ENCODE peak calls at places on chromosomes 6 and 20, in five cellular contexts. R is left ventricle myocardium inferior, X is GM12865, L is astrocyte of the cerebellum, I is coronary artery. S is an unnamed sample.

GRCh38 chr20:58715709-58716475 is 23.3 kb downstream of the NPEPL1 start:
- DNase-seq in X (no peak), I (peak), L (no peak), R (peak), S (no peak)

GRCh38 chr6:139099984-139100383 is 34.9 kb upstream of the HECA start:
- DNase-seq in I (no peak), X (peak), R (no peak), L (no peak), S (no peak)

GRCh38 chr20:25279403-25279802 is 31.5 kb downstream of the PYGB start:
- DNase-seq in I (no peak), L (no peak), X (no peak), R (no peak), S (no peak)

GRCh38 chr6:116971959-116972358 is 94.9 kb downstream of the RFX6 start:
- DNase-seq in R (no peak), L (peak), I (no peak), X (peak), S (peak)

GRCh38 chr20:3720068-3720467 is 7.7 kb upstream of the SIGLEC1 start:
- DNase-seq in I (no peak), R (no peak), X (no peak), L (no peak), S (no peak)

GRCh38 chr6:24865161-24865560 is 66.4 kb upstream of the ARMH2 start:
- DNase-seq in X (no peak), L (no peak), I (no peak), R (no peak), S (no peak)

GRCh38 chr20:3115190-3116107 is 30.9 kb upstream of the AVP start:
- DNase-seq in L (peak), I (no peak), R (no peak), X (peak), S (peak)

GRCh38 chr6:12369781-12370262 is 79.7 kb downstream of the EDN1 start:
- DNase-seq in I (no peak), X (peak), R (no peak), L (no peak), S (peak)

GRCh38 chr20:24949756-24950127 is 673 bp downstream of the CST7 start:
- DNase-seq in I (no peak), L (no peak), X (peak), R (no peak), S (no peak)

GRCh38 chr6:160132776-160133338 is 11.2 kb downstream of the SLC22A1 start:
- DNase-seq in R (no peak), I (peak), L (no peak), X (no peak), S (no peak)

GRCh38 chr20:25272223-25273000 is 24.5 kb downstream of the PYGB start:
- DNase-seq in L (no peak), I (no peak), R (peak), X (no peak), S (peak)

GRCh38 chr6:22079788-22080187 is 217.0 kb downstream of the PRL start:
- DNase-seq in L (peak), I (no peak), R (no peak), X (no peak), S (no peak)

GRCh38 chr6:56329296-56330050 is 82.1 kb upstream of the COL21A1 start:
- DNase-seq in R (no peak), I (no peak), X (no peak), L (peak), S (no peak)

GRCh38 chr6:55443238-55444134 is 116.2 kb downstream of the GFRAL start:
- DNase-seq in X (no peak), R (no peak), I (no peak), L (no peak), S (no peak)

GRCh38 chr20:14717124-14718004 is 380.0 kb upstream of the FLRT3 start:
- DNase-seq in R (no peak), L (no peak), X (peak), I (no peak), S (no peak)

GRCh38 chr6:146785001-146785585 is 186.3 kb downstream of the ADGB start:
- DNase-seq in L (no peak), I (no peak), X (peak), R (no peak), S (peak)

GRCh38 chr6:35203152-35203670 is 10.5 kb upstream of the SCUBE3 start:
- DNase-seq in X (no peak), I (no peak), L (no peak), R (no peak), S (no peak)

GRCh38 chr20:39909447-39909846 is 779.6 kb downstream of the MAFB start:
- DNase-seq in X (no peak), R (peak), I (no peak), L (no peak), S (peak)

GRCh38 chr6:134813146-134813545 is 136.8 kb downstream of the ALDH8A1 start:
- DNase-seq in L (no peak), R (no peak), I (no peak), X (no peak), S (no peak)

GRCh38 chr6:53313784-53314382 is 34.9 kb downstream of the ELOVL5 start:
- DNase-seq in I (no peak), R (no peak), L (no peak), X (no peak), S (peak)

GRCh38 chr6:26196846-26197683 is 109.8 kb downstream of the HFE start:
- DNase-seq in X (peak), L (peak), I (peak), R (no peak), S (peak)

GRCh38 chr6:72861059-72861458 is 239.2 kb downstream of the KCNQ5 start:
- DNase-seq in I (no peak), L (peak), R (no peak), X (no peak), S (no peak)

GRCh38 chr6:106287215-106287614 is 38.3 kb downstream of the ATG5 start:
- DNase-seq in L (no peak), X (no peak), I (no peak), R (no peak), S (no peak)

GRCh38 chr20:10922941-10923340 is 249.1 kb upstream of the JAG1 start:
- DNase-seq in X (no peak), L (peak), R (no peak), I (no peak), S (no peak)

GRCh38 chr20:20482453-20482852 is 114.5 kb downstream of the INSM1 start:
- DNase-seq in R (no peak), L (no peak), X (no peak), I (no peak), S (no peak)

DNA sequence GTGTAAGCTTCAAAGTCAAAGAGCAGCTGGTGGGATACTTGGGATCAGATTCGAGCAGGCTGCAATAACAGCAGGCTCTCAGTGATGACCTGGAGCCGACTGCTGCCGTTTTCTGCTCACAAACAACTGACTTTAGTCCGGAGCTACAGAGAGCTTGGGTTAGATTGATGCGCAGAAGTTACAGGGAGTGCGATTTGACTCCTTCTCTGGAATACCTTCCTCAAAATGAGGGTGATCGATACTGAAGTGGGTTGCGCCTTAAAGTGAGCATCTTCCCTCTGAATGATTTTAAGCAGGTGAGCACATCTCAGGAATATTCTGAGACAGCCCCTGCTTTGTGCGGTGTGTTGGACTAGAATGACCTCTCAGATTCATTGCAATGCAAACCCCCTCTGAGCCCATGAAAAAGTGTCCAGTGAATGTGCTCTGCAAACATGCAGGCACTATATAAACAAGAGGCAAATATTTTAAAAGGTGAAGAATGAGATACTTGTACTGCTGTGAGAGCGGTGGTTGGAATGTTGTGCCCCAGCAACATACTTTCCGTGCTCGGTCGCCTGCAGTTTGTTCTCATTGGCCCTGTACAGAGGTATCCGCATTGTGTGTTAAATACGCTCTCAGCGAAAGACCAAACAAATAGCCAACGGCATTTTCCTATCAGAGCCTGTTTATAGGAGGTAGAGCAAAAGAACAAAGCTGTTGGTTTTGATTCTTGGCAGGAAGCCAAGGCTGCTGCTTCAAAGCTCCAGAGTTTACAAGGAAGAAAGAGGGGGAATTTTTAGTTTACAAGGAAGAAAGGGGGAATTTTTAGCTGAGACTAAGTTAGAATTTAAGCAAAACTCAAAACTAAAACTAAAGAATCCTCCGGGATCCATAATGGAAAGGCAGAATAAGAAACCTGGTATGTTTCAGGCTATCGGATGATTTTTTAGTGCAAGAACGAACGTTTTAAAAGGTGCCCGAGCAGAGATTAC is 67.7 kb downstream of the PHACTR2 start:
- DNase-seq in L (peak), X (no peak), I (no peak), R (no peak), S (peak)
- H3K4me3 ChIP-seq in L (peak), X (no peak), I (peak), R (peak), S (no peak)

GRCh38 chr6:42168650-42169049 is 4.5 kb upstream of the GUCA1A start:
- DNase-seq in L (no peak), X (no peak), R (no peak), I (no peak), S (no peak)
- TF ChIP-seq CTCF in L (no peak), X (no peak), R (no peak), I (no peak), S (no peak)

GRCh38 chr6:71011861-71012260 is 55.0 kb upstream of the B3GAT2 start:
- DNase-seq in R (no peak), I (no peak), L (no peak), X (no peak), S (no peak)
- H3K4me3 ChIP-seq in R (no peak), I (no peak), L (no peak), X (no peak), S (no peak)

DNA sequence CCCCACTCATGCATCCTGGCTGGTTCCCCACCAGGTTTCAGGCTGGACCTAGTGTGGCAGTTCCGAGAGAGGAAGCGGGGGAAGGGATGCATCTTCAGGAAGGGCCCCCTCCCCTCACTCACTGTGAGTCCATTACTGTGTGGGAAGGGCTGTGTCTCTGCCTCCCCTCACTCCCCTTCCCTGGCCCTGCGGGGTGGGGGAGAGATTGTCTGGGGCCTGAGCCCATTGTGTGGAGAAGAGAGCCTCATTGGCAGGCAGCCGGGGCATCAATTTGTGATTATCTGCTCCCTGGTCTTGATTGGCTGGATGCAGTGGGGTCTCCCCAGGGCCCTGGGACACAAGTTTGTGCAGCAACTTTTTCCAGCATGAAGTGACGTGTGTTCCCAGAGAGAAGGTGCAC is 4.1 kb upstream of the MYT1 start:
- DNase-seq in X (no peak), I (no peak), R (no peak), L (no peak), S (no peak)
- TF ChIP-seq CTCF in X (no peak), I (no peak), R (no peak), L (no peak), S (no peak)

DNA sequence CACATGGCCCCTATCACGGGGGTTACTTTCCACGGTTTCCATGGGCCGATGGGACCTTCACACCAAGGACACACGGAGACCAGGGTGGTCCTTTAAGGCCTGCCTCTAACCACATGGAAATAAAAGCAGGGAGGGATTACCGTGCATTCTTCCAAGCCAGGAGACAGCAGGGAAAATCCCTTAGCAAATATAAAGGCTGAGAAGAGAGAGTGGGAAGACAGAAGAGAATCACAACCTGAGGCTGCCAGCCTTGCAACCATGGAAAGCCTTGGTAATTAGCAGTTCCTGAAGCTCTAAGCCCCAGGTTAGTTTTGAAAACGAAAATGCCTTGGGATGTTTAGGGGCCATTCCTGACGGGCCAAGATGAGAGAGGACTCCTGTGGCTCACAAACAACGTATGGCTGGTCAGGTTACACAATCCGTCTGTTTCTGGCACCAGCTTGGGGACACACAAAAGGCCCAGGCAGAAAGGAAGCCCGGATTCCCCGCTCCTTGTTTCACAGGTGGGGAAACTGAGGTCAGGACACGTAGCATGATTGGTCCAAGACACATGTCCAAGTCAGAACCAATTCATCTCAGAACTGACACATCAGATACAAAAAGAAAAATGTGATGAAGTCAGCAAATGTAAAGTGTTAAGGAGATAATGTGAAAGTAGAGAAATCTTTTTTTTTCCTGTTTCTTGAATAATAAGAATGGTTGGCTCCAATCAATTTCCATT is 2.8 kb downstream of the PREX1 start:
- DNase-seq in R (no peak), I (no peak), X (peak), L (no peak), S (no peak)
- H3K4me3 ChIP-seq in R (peak), I (peak), X (peak), L (no peak), S (no peak)

GRCh38 chr6:124400600-124400999 is 561.6 kb upstream of the RNF217 start:
- DNase-seq in X (no peak), L (no peak), I (no peak), R (no peak), S (no peak)
- TF ChIP-seq CTCF in X (no peak), L (peak), I (no peak), R (no peak), S (no peak)

DNA sequence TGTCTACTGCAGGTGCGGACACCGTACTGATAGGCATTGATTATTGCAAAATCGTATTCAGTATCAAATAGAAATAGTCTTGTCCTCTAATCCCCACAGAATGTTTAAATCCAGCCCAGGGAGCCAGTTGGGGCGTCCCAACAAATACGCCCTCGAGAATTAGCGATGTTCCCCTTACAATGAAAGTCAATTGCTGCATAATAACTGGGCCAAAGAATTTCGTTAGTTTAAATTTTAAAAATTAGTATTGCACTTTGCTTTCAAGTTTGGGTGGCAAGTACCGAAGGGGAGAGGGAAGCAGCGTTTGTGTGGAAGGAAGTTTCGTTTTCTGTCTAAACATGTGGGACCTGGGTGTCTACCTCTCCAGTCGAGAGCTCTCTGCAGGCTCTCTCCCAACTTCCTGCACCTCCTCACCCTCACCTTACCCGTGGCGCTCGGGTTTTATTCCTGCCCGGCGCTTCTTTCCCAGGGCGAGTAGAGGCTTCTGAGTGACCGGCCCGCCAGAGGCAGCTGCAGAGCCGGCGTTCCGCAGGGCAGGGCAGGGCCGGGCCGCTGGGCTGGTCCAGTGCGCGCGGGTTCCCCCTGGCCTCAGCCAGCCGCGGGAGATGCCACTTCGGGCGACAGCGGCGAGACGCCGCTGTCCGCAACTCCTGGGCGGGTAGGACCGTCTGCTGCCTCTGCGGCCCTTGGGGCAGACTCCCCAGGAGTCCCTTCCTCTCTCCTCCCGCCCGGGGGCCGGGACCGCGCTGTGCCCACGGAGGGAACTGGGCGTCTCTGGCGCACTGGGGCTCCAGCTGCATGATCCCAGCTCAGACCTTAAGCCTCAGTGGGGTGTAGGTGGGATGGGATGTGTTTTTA is 862 bp upstream of the TFAP2C start:
- DNase-seq in L (no peak), X (no peak), R (no peak), I (no peak), S (peak)
- H3K4me3 ChIP-seq in L (peak), X (no peak), R (peak), I (peak), S (peak)

DNA sequence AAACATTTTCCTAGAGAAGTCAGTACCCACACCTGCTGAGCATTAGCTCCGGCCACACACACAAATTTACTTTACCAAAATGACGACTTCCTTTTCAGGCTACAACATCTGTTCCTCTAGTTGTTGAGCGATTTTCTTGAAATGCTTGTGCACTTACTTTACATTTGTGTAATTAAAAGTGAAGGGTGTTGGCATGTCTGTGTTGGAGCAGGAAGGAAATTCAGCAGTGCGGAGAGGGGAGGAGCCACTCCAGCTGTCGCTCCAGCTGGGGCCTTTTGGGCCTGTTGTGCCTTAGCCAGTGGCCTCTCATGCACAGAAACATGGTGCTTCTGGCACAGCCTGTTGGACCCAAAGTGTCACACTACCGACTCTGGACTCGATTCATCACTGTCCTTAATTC is 192.0 kb upstream of the ARG1 start:
- DNase-seq in L (no peak), X (no peak), R (no peak), I (no peak), S (no peak)
- TF ChIP-seq CTCF in L (no peak), X (no peak), R (no peak), I (no peak), S (no peak)